ENCODE peak calls at places on chromosomes 2 and 18, in ten cellular contexts. One of them, this sample, is unnamed.

GRCh38 chr18:50616484-50617048 is 56.7 kb downstream of the MAPK4 start:
- DNase-seq in substantia nigra: no peak
- DNase-seq in lower lobe of right lung: no peak
- DNase-seq in frontal cortex: no peak
- DNase-seq in A549: no peak
- DNase-seq in choroid plexus epithelial cell: no peak
- DNase-seq in aorta: no peak
- DNase-seq in activated naive CD4-positive, alpha-beta T cell treated with Interleukin-2 at 50 U/mL for 16 hours: no peak
- DNase-seq in fibroblast of the conjunctiva: no peak
- DNase-seq in ELF-1: no peak
- DNase-seq in this sample: no peak

GRCh38 chr2:183207110-183207509 is 82.9 kb downstream of the NUP35 start:
- DNase-seq in aorta: no peak
- DNase-seq in A549: no peak
- DNase-seq in fibroblast of the conjunctiva: no peak
- DNase-seq in substantia nigra: no peak
- DNase-seq in activated naive CD4-positive, alpha-beta T cell treated with Interleukin-2 at 50 U/mL for 16 hours: no peak
- DNase-seq in lower lobe of right lung: no peak
- DNase-seq in ELF-1: peak; percentile 70
- DNase-seq in choroid plexus epithelial cell: peak; percentile 70
- DNase-seq in frontal cortex: no peak
- DNase-seq in this sample: no peak

GRCh38 chr2:58479557-58480120 is 238.5 kb upstream of the FANCL start:
- DNase-seq in choroid plexus epithelial cell: no peak
- DNase-seq in aorta: no peak
- DNase-seq in ELF-1: peak; percentile 39
- DNase-seq in frontal cortex: no peak
- DNase-seq in substantia nigra: no peak
- DNase-seq in A549: no peak
- DNase-seq in activated naive CD4-positive, alpha-beta T cell treated with Interleukin-2 at 50 U/mL for 16 hours: no peak
- DNase-seq in lower lobe of right lung: no peak
- DNase-seq in fibroblast of the conjunctiva: no peak
- DNase-seq in this sample: peak; percentile 49

GRCh38 chr2:44560352-44560751 is 198.6 kb downstream of the CAMKMT start:
- DNase-seq in lower lobe of right lung: peak; percentile 47
- DNase-seq in choroid plexus epithelial cell: peak; percentile 11
- DNase-seq in aorta: no peak
- DNase-seq in ELF-1: no peak
- DNase-seq in activated naive CD4-positive, alpha-beta T cell treated with Interleukin-2 at 50 U/mL for 16 hours: peak; percentile 7
- DNase-seq in frontal cortex: no peak
- DNase-seq in fibroblast of the conjunctiva: no peak
- DNase-seq in substantia nigra: no peak
- DNase-seq in A549: no peak
- DNase-seq in this sample: no peak

GRCh38 chr2:23294238-23294637 is 90.7 kb upstream of the KLHL29 start:
- DNase-seq in fibroblast of the conjunctiva: no peak
- DNase-seq in lower lobe of right lung: no peak
- DNase-seq in choroid plexus epithelial cell: no peak
- DNase-seq in aorta: no peak
- DNase-seq in ELF-1: no peak
- DNase-seq in frontal cortex: no peak
- DNase-seq in activated naive CD4-positive, alpha-beta T cell treated with Interleukin-2 at 50 U/mL for 16 hours: no peak
- DNase-seq in substantia nigra: no peak
- DNase-seq in A549: no peak
- DNase-seq in this sample: no peak

GRCh38 chr2:204491528-204491927 is 53.7 kb upstream of the PARD3B start:
- DNase-seq in lower lobe of right lung: no peak
- DNase-seq in ELF-1: no peak
- DNase-seq in activated naive CD4-positive, alpha-beta T cell treated with Interleukin-2 at 50 U/mL for 16 hours: no peak
- DNase-seq in frontal cortex: no peak
- DNase-seq in fibroblast of the conjunctiva: peak; percentile 21
- DNase-seq in substantia nigra: no peak
- DNase-seq in choroid plexus epithelial cell: peak; percentile 38
- DNase-seq in aorta: no peak
- DNase-seq in A549: no peak
- DNase-seq in this sample: no peak

GRCh38 chr2:54042908-54043620 is 72.3 kb upstream of the PSME4 start:
- DNase-seq in ELF-1: no peak
- DNase-seq in choroid plexus epithelial cell: no peak
- DNase-seq in fibroblast of the conjunctiva: no peak
- DNase-seq in A549: no peak
- DNase-seq in activated naive CD4-positive, alpha-beta T cell treated with Interleukin-2 at 50 U/mL for 16 hours: no peak
- DNase-seq in lower lobe of right lung: no peak
- DNase-seq in aorta: no peak
- DNase-seq in substantia nigra: no peak
- DNase-seq in frontal cortex: peak; percentile 19
- DNase-seq in this sample: no peak

GRCh38 chr2:74602553-74603281 is 45.4 kb downstream of the M1AP start:
- DNase-seq in A549: no peak
- DNase-seq in fibroblast of the conjunctiva: no peak
- DNase-seq in activated naive CD4-positive, alpha-beta T cell treated with Interleukin-2 at 50 U/mL for 16 hours: no peak
- DNase-seq in frontal cortex: no peak
- DNase-seq in aorta: no peak
- DNase-seq in lower lobe of right lung: no peak
- DNase-seq in ELF-1: no peak
- DNase-seq in substantia nigra: no peak
- DNase-seq in choroid plexus epithelial cell: peak; percentile 37
- DNase-seq in this sample: no peak

GRCh38 chr2:135586148-135586547 is 54.9 kb downstream of the R3HDM1 start:
- DNase-seq in substantia nigra: no peak
- DNase-seq in choroid plexus epithelial cell: no peak
- DNase-seq in lower lobe of right lung: no peak
- DNase-seq in fibroblast of the conjunctiva: no peak
- DNase-seq in activated naive CD4-positive, alpha-beta T cell treated with Interleukin-2 at 50 U/mL for 16 hours: no peak
- DNase-seq in aorta: no peak
- DNase-seq in A549: no peak
- DNase-seq in ELF-1: no peak
- DNase-seq in frontal cortex: no peak
- DNase-seq in this sample: no peak

GRCh38 chr2:99471635-99472326 is 18.0 kb downstream of the REV1 start:
- DNase-seq in ELF-1: no peak
- DNase-seq in activated naive CD4-positive, alpha-beta T cell treated with Interleukin-2 at 50 U/mL for 16 hours: no peak
- DNase-seq in aorta: no peak
- DNase-seq in A549: no peak
- DNase-seq in lower lobe of right lung: no peak
- DNase-seq in choroid plexus epithelial cell: no peak
- DNase-seq in frontal cortex: no peak
- DNase-seq in substantia nigra: no peak
- DNase-seq in fibroblast of the conjunctiva: no peak
- DNase-seq in this sample: no peak

GRCh38 chr2:171726841-171727460 is 39.7 kb downstream of the DYNC1I2 start:
- DNase-seq in fibroblast of the conjunctiva: peak; percentile 42
- DNase-seq in ELF-1: no peak
- DNase-seq in frontal cortex: no peak
- DNase-seq in A549: no peak
- DNase-seq in aorta: no peak
- DNase-seq in activated naive CD4-positive, alpha-beta T cell treated with Interleukin-2 at 50 U/mL for 16 hours: no peak
- DNase-seq in choroid plexus epithelial cell: peak; percentile 36
- DNase-seq in lower lobe of right lung: no peak
- DNase-seq in substantia nigra: no peak
- DNase-seq in this sample: no peak

GRCh38 chr2:41940715-41941114 is 107.1 kb upstream of the PKDCC start:
- DNase-seq in lower lobe of right lung: no peak
- DNase-seq in aorta: no peak
- DNase-seq in activated naive CD4-positive, alpha-beta T cell treated with Interleukin-2 at 50 U/mL for 16 hours: no peak
- DNase-seq in frontal cortex: no peak
- DNase-seq in substantia nigra: no peak
- DNase-seq in fibroblast of the conjunctiva: no peak
- DNase-seq in ELF-1: peak; percentile 72
- DNase-seq in A549: no peak
- DNase-seq in choroid plexus epithelial cell: peak; percentile 64
- DNase-seq in this sample: peak; percentile 62

GRCh38 chr2:119744335-119744939 is 15.3 kb upstream of the PTPN4 start:
- DNase-seq in activated naive CD4-positive, alpha-beta T cell treated with Interleukin-2 at 50 U/mL for 16 hours: no peak
- DNase-seq in ELF-1: no peak
- DNase-seq in frontal cortex: no peak
- DNase-seq in lower lobe of right lung: peak; percentile 53
- DNase-seq in aorta: no peak
- DNase-seq in choroid plexus epithelial cell: no peak
- DNase-seq in substantia nigra: no peak
- DNase-seq in fibroblast of the conjunctiva: no peak
- DNase-seq in A549: peak; percentile 68
- DNase-seq in this sample: no peak

GRCh38 chr2:28608061-28608828 is 112.4 kb downstream of the PLB1 start:
- DNase-seq in activated naive CD4-positive, alpha-beta T cell treated with Interleukin-2 at 50 U/mL for 16 hours: no peak
- DNase-seq in frontal cortex: no peak
- DNase-seq in ELF-1: peak; percentile 71
- DNase-seq in A549: no peak
- DNase-seq in substantia nigra: no peak
- DNase-seq in aorta: peak; percentile 59
- DNase-seq in fibroblast of the conjunctiva: no peak
- DNase-seq in choroid plexus epithelial cell: no peak
- DNase-seq in lower lobe of right lung: no peak
- DNase-seq in this sample: no peak

GRCh38 chr18:79947054-79947755 is 4.2 kb downstream of the SLC66A2 start:
- DNase-seq in ELF-1: no peak
- DNase-seq in frontal cortex: no peak
- DNase-seq in lower lobe of right lung: peak; percentile 64
- DNase-seq in choroid plexus epithelial cell: no peak
- DNase-seq in aorta: peak; percentile 59
- DNase-seq in A549: no peak
- DNase-seq in substantia nigra: no peak
- DNase-seq in fibroblast of the conjunctiva: no peak
- DNase-seq in activated naive CD4-positive, alpha-beta T cell treated with Interleukin-2 at 50 U/mL for 16 hours: no peak
- DNase-seq in this sample: peak; percentile 24

GRCh38 chr18:394997-395383 is 105.5 kb downstream of the COLEC12 start:
- DNase-seq in ELF-1: no peak
- DNase-seq in aorta: no peak
- DNase-seq in A549: no peak
- DNase-seq in activated naive CD4-positive, alpha-beta T cell treated with Interleukin-2 at 50 U/mL for 16 hours: no peak
- DNase-seq in substantia nigra: no peak
- DNase-seq in fibroblast of the conjunctiva: peak; percentile 94
- DNase-seq in frontal cortex: no peak
- DNase-seq in choroid plexus epithelial cell: peak; percentile 74
- DNase-seq in lower lobe of right lung: no peak
- DNase-seq in this sample: no peak

GRCh38 chr18:7259482-7259881 is 28.6 kb downstream of the LRRC30 start:
- DNase-seq in choroid plexus epithelial cell: no peak
- DNase-seq in frontal cortex: no peak
- DNase-seq in aorta: no peak
- DNase-seq in A549: no peak
- DNase-seq in activated naive CD4-positive, alpha-beta T cell treated with Interleukin-2 at 50 U/mL for 16 hours: no peak
- DNase-seq in substantia nigra: no peak
- DNase-seq in ELF-1: no peak
- DNase-seq in fibroblast of the conjunctiva: no peak
- DNase-seq in lower lobe of right lung: no peak
- DNase-seq in this sample: no peak